ENCODE peak calls at places on chromosomes 2 and 18, in ten cellular contexts. One of them, this sample, is unnamed.

GRCh38 chr2:171874517-171874916 is 19.5 kb downstream of the SLC25A12 start:
- DNase-seq in DND-41: no peak
- DNase-seq in BE2C: no peak
- DNase-seq in pancreas: no peak
- DNase-seq in CD8-positive, alpha-beta T cell: no peak
- DNase-seq in heart left ventricle: no peak
- DNase-seq in A549: no peak
- DNase-seq in Panc1: no peak
- DNase-seq in mammary epithelial cell: no peak
- DNase-seq in tibial artery: no peak
- DNase-seq in this sample: no peak

GRCh38 chr2:37768491-37768925 is 97.1 kb upstream of the CDC42EP3 start:
- DNase-seq in Panc1: no peak
- DNase-seq in A549: peak; percentile 53
- DNase-seq in DND-41: no peak
- DNase-seq in BE2C: no peak
- DNase-seq in mammary epithelial cell: peak; percentile 66
- DNase-seq in CD8-positive, alpha-beta T cell: no peak
- DNase-seq in heart left ventricle: peak; percentile 18
- DNase-seq in tibial artery: peak; percentile 74
- DNase-seq in pancreas: peak; percentile 4
- DNase-seq in this sample: peak; percentile 99

GRCh38 chr2:219416938-219417337 is 1.2 kb upstream of the DES start:
- DNase-seq in heart left ventricle: no peak
- DNase-seq in pancreas: no peak
- DNase-seq in tibial artery: no peak
- DNase-seq in DND-41: no peak
- DNase-seq in CD8-positive, alpha-beta T cell: no peak
- DNase-seq in mammary epithelial cell: no peak
- DNase-seq in BE2C: no peak
- DNase-seq in Panc1: no peak
- DNase-seq in A549: no peak
- DNase-seq in this sample: no peak

GRCh38 chr2:216632952-216633615 is at the start of gene IGFBP2:
- DNase-seq in DND-41: peak; percentile 91
- DNase-seq in BE2C: peak; percentile 90
- DNase-seq in tibial artery: no peak
- DNase-seq in mammary epithelial cell: peak; percentile 59
- DNase-seq in heart left ventricle: peak; percentile 67
- DNase-seq in Panc1: no peak
- DNase-seq in pancreas: peak; percentile 64
- DNase-seq in A549: peak; percentile 41
- DNase-seq in CD8-positive, alpha-beta T cell: peak; percentile 27
- DNase-seq in this sample: no peak

GRCh38 chr18:68714356-68714706 is 577 bp downstream of the TMX3 start:
- DNase-seq in mammary epithelial cell: no peak
- DNase-seq in tibial artery: no peak
- DNase-seq in CD8-positive, alpha-beta T cell: peak; percentile 19
- DNase-seq in A549: peak; percentile 6
- DNase-seq in Panc1: no peak
- DNase-seq in heart left ventricle: no peak
- DNase-seq in DND-41: peak; percentile 25
- DNase-seq in pancreas: no peak
- DNase-seq in BE2C: no peak
- DNase-seq in this sample: no peak

GRCh38 chr2:210481601-210482124 is 5.1 kb upstream of the LANCL1 start:
- DNase-seq in mammary epithelial cell: no peak
- DNase-seq in DND-41: no peak
- DNase-seq in CD8-positive, alpha-beta T cell: no peak
- DNase-seq in A549: no peak
- DNase-seq in pancreas: no peak
- DNase-seq in BE2C: no peak
- DNase-seq in tibial artery: no peak
- DNase-seq in Panc1: no peak
- DNase-seq in heart left ventricle: no peak
- DNase-seq in this sample: no peak

GRCh38 chr2:190407662-190408537 is at the start of gene MFSD6:
- DNase-seq in mammary epithelial cell: peak; percentile 53
- DNase-seq in heart left ventricle: peak; percentile 63
- DNase-seq in DND-41: peak; percentile 67
- DNase-seq in Panc1: no peak
- DNase-seq in CD8-positive, alpha-beta T cell: peak; percentile 79
- DNase-seq in tibial artery: no peak
- DNase-seq in pancreas: peak; percentile 63
- DNase-seq in BE2C: peak; percentile 56
- DNase-seq in A549: peak; percentile 32
- DNase-seq in this sample: peak; percentile 5

GRCh38 chr2:189549440-189549832 is 31.1 kb downstream of the SLC40A1 start:
- DNase-seq in BE2C: no peak
- DNase-seq in Panc1: no peak
- DNase-seq in tibial artery: peak; percentile 80
- DNase-seq in pancreas: no peak
- DNase-seq in heart left ventricle: peak; percentile 45
- DNase-seq in A549: no peak
- DNase-seq in mammary epithelial cell: no peak
- DNase-seq in DND-41: no peak
- DNase-seq in CD8-positive, alpha-beta T cell: no peak
- DNase-seq in this sample: peak; percentile 94

GRCh38 chr2:138699421-138699820 is 80.8 kb downstream of the NXPH2 start:
- DNase-seq in pancreas: no peak
- DNase-seq in CD8-positive, alpha-beta T cell: no peak
- DNase-seq in BE2C: no peak
- DNase-seq in heart left ventricle: no peak
- DNase-seq in mammary epithelial cell: no peak
- DNase-seq in DND-41: no peak
- DNase-seq in Panc1: no peak
- DNase-seq in A549: no peak
- DNase-seq in tibial artery: no peak
- DNase-seq in this sample: no peak

GRCh38 chr2:96949701-96950350 is 36.6 kb downstream of the FAM178B start:
- DNase-seq in BE2C: no peak
- DNase-seq in mammary epithelial cell: no peak
- DNase-seq in A549: no peak
- DNase-seq in Panc1: no peak
- DNase-seq in heart left ventricle: no peak
- DNase-seq in pancreas: no peak
- DNase-seq in DND-41: no peak
- DNase-seq in CD8-positive, alpha-beta T cell: no peak
- DNase-seq in tibial artery: no peak
- DNase-seq in this sample: no peak

GRCh38 chr2:155309483-155309882 is 611.0 kb downstream of the KCNJ3 start:
- DNase-seq in DND-41: no peak
- DNase-seq in BE2C: no peak
- DNase-seq in A549: no peak
- DNase-seq in heart left ventricle: no peak
- DNase-seq in pancreas: no peak
- DNase-seq in tibial artery: no peak
- DNase-seq in CD8-positive, alpha-beta T cell: no peak
- DNase-seq in Panc1: no peak
- DNase-seq in mammary epithelial cell: no peak
- DNase-seq in this sample: no peak

GRCh38 chr2:65880451-65880850 is 448.1 kb upstream of the SPRED2 start:
- DNase-seq in pancreas: no peak
- DNase-seq in Panc1: no peak
- DNase-seq in heart left ventricle: no peak
- DNase-seq in mammary epithelial cell: no peak
- DNase-seq in DND-41: no peak
- DNase-seq in tibial artery: no peak
- DNase-seq in A549: no peak
- DNase-seq in CD8-positive, alpha-beta T cell: no peak
- DNase-seq in BE2C: no peak
- DNase-seq in this sample: peak; percentile 25

GRCh38 chr18:1302861-1303260 is 398.2 kb downstream of the ADCYAP1 start:
- DNase-seq in Panc1: no peak
- DNase-seq in DND-41: no peak
- DNase-seq in tibial artery: no peak
- DNase-seq in CD8-positive, alpha-beta T cell: no peak
- DNase-seq in heart left ventricle: no peak
- DNase-seq in A549: no peak
- DNase-seq in mammary epithelial cell: no peak
- DNase-seq in BE2C: peak; percentile 66
- DNase-seq in pancreas: no peak
- DNase-seq in this sample: no peak

GRCh38 chr18:9029131-9029530 is 73.4 kb upstream of the NDUFV2 start:
- DNase-seq in pancreas: no peak
- DNase-seq in DND-41: no peak
- DNase-seq in Panc1: no peak
- DNase-seq in A549: no peak
- DNase-seq in tibial artery: no peak
- DNase-seq in heart left ventricle: no peak
- DNase-seq in mammary epithelial cell: no peak
- DNase-seq in CD8-positive, alpha-beta T cell: no peak
- DNase-seq in BE2C: no peak
- DNase-seq in this sample: peak; percentile 51

GRCh38 chr18:54020346-54020745 is 204.1 kb downstream of the MBD2 start:
- DNase-seq in heart left ventricle: no peak
- DNase-seq in A549: no peak
- DNase-seq in pancreas: no peak
- DNase-seq in tibial artery: no peak
- DNase-seq in DND-41: no peak
- DNase-seq in mammary epithelial cell: no peak
- DNase-seq in CD8-positive, alpha-beta T cell: no peak
- DNase-seq in BE2C: no peak
- DNase-seq in Panc1: no peak
- DNase-seq in this sample: peak; percentile 33
- TF ChIP-seq CTCF in heart left ventricle: no peak
- TF ChIP-seq CTCF in A549: no peak
- TF ChIP-seq CTCF in pancreas: no peak
- TF ChIP-seq CTCF in tibial artery: no peak
- TF ChIP-seq CTCF in DND-41: no peak
- TF ChIP-seq CTCF in mammary epithelial cell: no peak
- TF ChIP-seq CTCF in CD8-positive, alpha-beta T cell: no peak
- TF ChIP-seq CTCF in BE2C: no peak
- TF ChIP-seq CTCF in Panc1: no peak
- TF ChIP-seq CTCF in this sample: no peak

DNA sequence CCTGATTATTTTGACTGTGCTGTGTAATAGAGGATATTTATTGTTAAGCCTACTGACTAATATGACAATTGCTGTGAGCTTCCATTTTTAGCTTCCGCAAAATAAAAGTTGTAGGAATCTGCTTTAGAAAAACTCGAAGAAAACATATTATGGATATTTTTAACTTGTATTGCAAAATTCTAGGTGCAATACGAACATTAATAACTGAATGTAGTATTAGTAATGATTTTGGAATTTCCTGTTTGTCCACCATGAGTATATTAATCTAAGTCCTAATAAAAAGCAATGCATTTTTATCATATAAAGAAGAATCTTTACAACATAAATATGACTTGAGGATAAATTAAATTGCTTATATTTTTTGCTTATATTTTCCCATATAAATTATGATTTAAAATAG is 2.4 kb upstream of the DSC3 start:
- DNase-seq in CD8-positive, alpha-beta T cell: no peak
- DNase-seq in mammary epithelial cell: no peak
- DNase-seq in Panc1: no peak
- DNase-seq in tibial artery: no peak
- DNase-seq in BE2C: no peak
- DNase-seq in A549: no peak
- DNase-seq in DND-41: no peak
- DNase-seq in heart left ventricle: no peak
- DNase-seq in pancreas: no peak
- DNase-seq in this sample: no peak
- H3K4me3 ChIP-seq in CD8-positive, alpha-beta T cell: no peak overlapping the region
- H3K4me3 ChIP-seq in mammary epithelial cell: no peak overlapping the region
- H3K4me3 ChIP-seq in Panc1: no peak overlapping the region
- H3K4me3 ChIP-seq in tibial artery: no peak overlapping the region
- H3K4me3 ChIP-seq in BE2C: no peak overlapping the region
- H3K4me3 ChIP-seq in A549: no peak overlapping the region
- H3K4me3 ChIP-seq in DND-41: no peak overlapping the region
- H3K4me3 ChIP-seq in heart left ventricle: no peak overlapping the region
- H3K4me3 ChIP-seq in pancreas: no peak overlapping the region
- H3K4me3 ChIP-seq in this sample: no peak overlapping the region

GRCh38 chr2:27133195-27133875 is 1.1 kb downstream of the PREB start:
- DNase-seq in mammary epithelial cell: no peak
- DNase-seq in CD8-positive, alpha-beta T cell: peak; percentile 37
- DNase-seq in pancreas: no peak
- DNase-seq in Panc1: no peak
- DNase-seq in tibial artery: no peak
- DNase-seq in heart left ventricle: no peak
- DNase-seq in BE2C: no peak
- DNase-seq in DND-41: peak; percentile 22
- DNase-seq in A549: no peak
- DNase-seq in this sample: no peak

GRCh38 chr2:27136751-27137150 is 2.3 kb upstream of the PREB start:
- DNase-seq in tibial artery: no peak
- DNase-seq in CD8-positive, alpha-beta T cell: no peak
- DNase-seq in A549: no peak
- DNase-seq in pancreas: no peak
- DNase-seq in Panc1: no peak
- DNase-seq in BE2C: no peak
- DNase-seq in mammary epithelial cell: no peak
- DNase-seq in heart left ventricle: no peak
- DNase-seq in DND-41: no peak
- DNase-seq in this sample: no peak

GRCh38 chr2:27135471-27135955 is 1.1 kb upstream of the PREB start:
- DNase-seq in tibial artery: no peak
- DNase-seq in mammary epithelial cell: no peak
- DNase-seq in CD8-positive, alpha-beta T cell: no peak
- DNase-seq in BE2C: no peak
- DNase-seq in Panc1: no peak
- DNase-seq in pancreas: no peak
- DNase-seq in heart left ventricle: no peak
- DNase-seq in DND-41: no peak
- DNase-seq in A549: no peak
- DNase-seq in this sample: no peak

GRCh38 chr2:27134781-27135470 is 490 bp upstream of the PREB start:
- DNase-seq in A549: no peak
- DNase-seq in pancreas: no peak
- DNase-seq in tibial artery: no peak
- DNase-seq in DND-41: no peak
- DNase-seq in BE2C: no peak
- DNase-seq in mammary epithelial cell: no peak
- DNase-seq in Panc1: no peak
- DNase-seq in CD8-positive, alpha-beta T cell: no peak
- DNase-seq in heart left ventricle: no peak
- DNase-seq in this sample: no peak

GRCh38 chr2:27133905-27134780 is at the start of gene PREB:
- DNase-seq in A549: peak; percentile 93
- DNase-seq in mammary epithelial cell: peak; percentile 93
- DNase-seq in DND-41: peak; percentile 97
- DNase-seq in tibial artery: peak; percentile 97
- DNase-seq in Panc1: peak; percentile 88
- DNase-seq in pancreas: peak; percentile 98
- DNase-seq in CD8-positive, alpha-beta T cell: peak; percentile 96
- DNase-seq in BE2C: peak; percentile 99
- DNase-seq in heart left ventricle: peak; percentile 98
- DNase-seq in this sample: peak; percentile 90
- TF ChIP-seq CTCF in A549: no peak
- TF ChIP-seq CTCF in mammary epithelial cell: no peak
- TF ChIP-seq CTCF in DND-41: peak; percentile 33
- TF ChIP-seq CTCF in tibial artery: no peak
- TF ChIP-seq CTCF in Panc1: no peak
- TF ChIP-seq CTCF in pancreas: no peak
- TF ChIP-seq CTCF in CD8-positive, alpha-beta T cell: no peak
- TF ChIP-seq CTCF in BE2C: peak; percentile 48
- TF ChIP-seq CTCF in heart left ventricle: no peak
- TF ChIP-seq CTCF in this sample: peak; percentile 55

DNA sequence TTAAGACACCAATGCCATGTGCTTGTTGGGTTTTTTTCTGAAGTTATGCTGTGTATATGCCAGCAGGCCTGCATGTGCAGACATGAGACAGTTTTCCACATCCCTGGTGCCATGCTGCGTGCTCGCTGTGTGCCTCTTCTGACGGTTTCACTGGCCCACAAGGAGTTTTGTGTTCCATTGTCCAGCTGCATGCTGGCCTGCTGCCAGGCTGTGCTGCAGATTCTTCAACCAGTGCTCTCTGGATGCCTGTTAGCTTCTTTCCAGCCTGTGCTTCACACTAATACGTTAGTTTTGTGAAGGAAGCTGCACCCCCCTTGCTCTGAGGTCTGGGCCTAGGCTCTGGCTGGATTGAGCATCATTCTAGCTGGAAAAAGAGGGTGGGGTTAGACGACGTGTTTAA is 17.0 kb downstream of the INPP4A start:
- DNase-seq in tibial artery: no peak
- DNase-seq in DND-41: peak; percentile 2
- DNase-seq in CD8-positive, alpha-beta T cell: no peak
- DNase-seq in A549: no peak
- DNase-seq in Panc1: no peak
- DNase-seq in BE2C: no peak
- DNase-seq in heart left ventricle: peak; percentile 55
- DNase-seq in pancreas: no peak
- DNase-seq in mammary epithelial cell: no peak
- DNase-seq in this sample: no peak
- H3K4me3 ChIP-seq in tibial artery: no peak overlapping the region
- H3K4me3 ChIP-seq in DND-41: no peak overlapping the region
- H3K4me3 ChIP-seq in CD8-positive, alpha-beta T cell: no peak overlapping the region
- H3K4me3 ChIP-seq in A549: no peak overlapping the region
- H3K4me3 ChIP-seq in Panc1: no peak overlapping the region
- H3K4me3 ChIP-seq in BE2C: no peak overlapping the region
- H3K4me3 ChIP-seq in heart left ventricle: no peak overlapping the region
- H3K4me3 ChIP-seq in pancreas: no peak overlapping the region
- H3K4me3 ChIP-seq in mammary epithelial cell: no peak overlapping the region
- H3K4me3 ChIP-seq in this sample: no peak overlapping the region

This sample was measured in AG10803.